ENCODE peak calls at places on chromosomes 6 and 20, in six cellular contexts. U, Y, A, F, E and X are unnamed samples. For H3K36me3 and H3K27me3, the result is how much of the 10 kb centered on the place peaks cover.

GRCh38 chr6:147509900-147510299 is 1.4 kb downstream of the SAMD5 start:
- DNase-seq in A (no peak), Y (peak), F (no peak), E (no peak), U (no peak), X (no peak)

GRCh38 chr20:5400164-5400762 is 83.5 kb upstream of the PROKR2 start:
- DNase-seq in A (no peak), F (no peak), U (no peak), E (no peak), Y (peak), X (no peak)

GRCh38 chr6:13014551-13015378 is 298.2 kb downstream of the PHACTR1 start:
- DNase-seq in Y (peak), A (no peak), E (no peak), U (no peak), F (no peak), X (no peak)

GRCh38 chr6:104003803-104004516 is 855.8 kb downstream of the HACE1 start:
- DNase-seq in E (no peak), F (no peak), A (no peak), U (no peak), Y (no peak), X (no peak)

GRCh38 chr20:46055269-46055668 is 26.3 kb downstream of the SLC12A5 start:
- DNase-seq in E (no peak), A (no peak), U (no peak), F (no peak), Y (no peak), X (no peak)

GRCh38 chr6:37141291-37142046 is 28.5 kb upstream of the PIM1 start:
- DNase-seq in U (peak), F (no peak), E (no peak), A (no peak), Y (no peak), X (no peak)

GRCh38 chr20:56503911-56504310 is 20.6 kb upstream of the FAM209A start:
- DNase-seq in E (no peak), U (no peak), F (no peak), Y (no peak), A (no peak), X (no peak)

GRCh38 chr20:62448788-62449187 is 21.4 kb upstream of the RBBP8NL start:
- DNase-seq in Y (no peak), F (no peak), E (no peak), A (no peak), U (no peak), X (no peak)

GRCh38 chr20:46715292-46715756 is 5.9 kb downstream of the SLC2A10 start:
- DNase-seq in F (no peak), U (peak), A (no peak), E (no peak), Y (peak), X (peak)

GRCh38 chr20:50138479-50139393 is 14.8 kb downstream of the PEDS1 start:
- DNase-seq in E (no peak), A (no peak), U (peak), Y (peak), F (no peak), X (no peak)

GRCh38 chr6:130008236-130008873 is 10.0 kb upstream of the L3MBTL3 start:
- DNase-seq in E (no peak), Y (no peak), F (no peak), U (no peak), A (no peak), X (no peak)

GRCh38 chr20:16106191-16106849 is 466.9 kb downstream of the KIF16B start:
- DNase-seq in U (no peak), F (no peak), A (no peak), Y (no peak), E (no peak), X (peak)
- H3K4me3 ChIP-seq in U (no peak), F (no peak), A (no peak), Y (no peak), E (no peak), X (no peak)

GRCh38 chr6:52276130-52276529 is 8.4 kb downstream of the MCM3 start:
- DNase-seq in A (no peak), Y (no peak), F (no peak), U (no peak), E (no peak), X (no peak)
- H3K36me3 ChIP-seq in A (half or more), Y (under half), F (half or more), U (under half), E (half or more), X (half or more)

DNA sequence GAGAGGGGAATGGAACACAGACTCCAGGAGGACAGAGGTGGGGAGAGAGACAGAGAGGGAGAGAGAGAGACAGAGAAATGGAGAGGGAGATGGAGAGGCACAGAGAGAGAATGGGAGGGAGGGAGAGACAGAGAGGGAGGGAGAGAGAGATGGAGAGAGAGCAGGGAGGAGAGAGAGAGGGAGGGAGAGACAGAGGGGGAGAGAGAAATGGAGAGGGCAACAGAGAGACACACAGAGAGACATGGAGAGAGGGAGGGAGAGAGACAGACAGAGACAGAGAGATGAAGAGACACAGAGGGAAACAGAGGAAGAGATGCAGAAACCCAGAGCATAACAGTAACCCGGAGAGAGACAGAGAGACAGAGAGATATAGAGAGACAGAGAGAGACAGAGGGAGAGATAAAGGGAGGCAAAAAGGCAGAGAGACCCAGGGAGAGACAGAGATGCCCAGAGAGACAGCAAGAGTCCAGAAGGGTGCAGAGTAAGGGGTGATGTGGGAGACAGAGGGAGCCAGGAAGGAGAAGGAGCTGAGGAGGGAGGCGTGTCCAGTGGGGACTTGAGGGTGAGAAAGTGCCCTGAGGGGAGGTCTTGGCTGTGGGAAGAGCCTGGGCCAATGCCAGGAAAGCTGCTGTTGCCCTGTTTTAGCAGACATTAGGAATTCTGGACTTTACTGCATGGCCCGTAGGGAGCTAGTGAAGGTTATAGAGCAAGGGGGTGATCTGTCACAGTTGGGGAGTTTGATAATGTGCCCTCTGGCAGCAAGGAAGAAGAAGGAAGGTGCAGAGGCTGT is 78.3 kb downstream of the SRC start:
- DNase-seq in U (no peak), Y (no peak), E (no peak), F (no peak), A (no peak), X (no peak)
- H3K27me3 ChIP-seq in U (under half), Y (under half), E (under half), F (under half), A (half or more), X (half or more)

GRCh38 chr6:44342052-44342451 is 398 bp upstream of the SPATS1 start:
- DNase-seq in A (no peak), Y (no peak), E (no peak), F (no peak), U (no peak), X (no peak)
- H3K4me3 ChIP-seq in A (no peak), Y (no peak), E (peak), F (no peak), U (no peak), X (no peak)

DNA sequence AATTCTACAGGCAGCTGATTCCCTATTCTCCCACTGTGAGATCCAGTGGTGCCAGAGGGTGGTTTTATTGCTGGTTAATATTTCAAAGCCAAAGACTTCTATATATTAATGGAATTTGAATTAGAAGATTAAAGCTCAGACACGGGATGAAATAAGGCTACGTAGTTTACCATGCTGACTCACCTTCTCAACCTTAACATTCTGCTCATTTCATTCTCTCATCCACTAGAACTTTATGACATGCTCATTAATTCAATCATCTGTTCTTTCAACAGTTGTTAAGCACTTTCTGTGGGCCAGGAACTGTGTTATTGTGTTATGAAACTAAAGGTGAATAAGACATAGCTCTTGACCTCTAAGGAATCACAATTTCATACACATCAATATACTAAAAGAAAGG is 456.9 kb upstream of the MAP3K7 start:
- DNase-seq in E (no peak), U (no peak), F (no peak), Y (peak), A (no peak), X (no peak)
- H3K36me3 ChIP-seq in E (under half), U (under half), F (under half), Y (under half), A (under half), X (under half)

GRCh38 chr6:24936641-24937317 is 1.0 kb upstream of the RIPOR2 start:
- DNase-seq in F (peak), A (no peak), E (no peak), Y (no peak), U (no peak), X (peak)
- H3K27me3 ChIP-seq in F (under half), A (under half), E (under half), Y (under half), U (under half), X (under half)

GRCh38 chr20:37669773-37670236 is 24.0 kb upstream of the CTNNBL1 start:
- DNase-seq in A (no peak), U (no peak), Y (no peak), E (no peak), F (no peak), X (no peak)
- H3K4me3 ChIP-seq in A (no peak), U (no peak), Y (no peak), E (peak), F (no peak), X (peak)